ENCODE peak calls at places on chromosomes 16 and 17, in nine cellular contexts. One of them, this sample, is unnamed.

GRCh38 chr17:40291311-40291710 is 3.6 kb downstream of the CDC6 start:
- DNase-seq in Ammon's horn: no peak
- DNase-seq in fibroblast of lung: no peak
- DNase-seq in AG10803: no peak
- DNase-seq in activated CD8-positive, alpha-beta T cell treated with anti-CD3 and anti-CD28 coated beads, Interleukin-2, amount 10 ng/mL, durations not matched to agents 7 days and 5 days: no peak
- DNase-seq in IMR-90: no peak
- DNase-seq in neural progenitor cell: no peak
- DNase-seq in upper lobe of right lung: no peak
- DNase-seq in smooth muscle cell of the brain vasculature: no peak
- DNase-seq in this sample: no peak

GRCh38 chr16:26273607-26274006 is 581.8 kb downstream of the HS3ST4 start:
- DNase-seq in upper lobe of right lung: no peak
- DNase-seq in fibroblast of lung: no peak
- DNase-seq in activated CD8-positive, alpha-beta T cell treated with anti-CD3 and anti-CD28 coated beads, Interleukin-2, amount 10 ng/mL, durations not matched to agents 7 days and 5 days: no peak
- DNase-seq in IMR-90: no peak
- DNase-seq in smooth muscle cell of the brain vasculature: no peak
- DNase-seq in AG10803: no peak
- DNase-seq in neural progenitor cell: no peak
- DNase-seq in Ammon's horn: no peak
- DNase-seq in this sample: no peak

GRCh38 chr16:50210266-50211038 is 55.9 kb upstream of the ADCY7 start:
- DNase-seq in fibroblast of lung: peak
- DNase-seq in upper lobe of right lung: peak
- DNase-seq in neural progenitor cell: peak
- DNase-seq in smooth muscle cell of the brain vasculature: peak
- DNase-seq in activated CD8-positive, alpha-beta T cell treated with anti-CD3 and anti-CD28 coated beads, Interleukin-2, amount 10 ng/mL, durations not matched to agents 7 days and 5 days: peak
- DNase-seq in IMR-90: peak
- DNase-seq in AG10803: peak
- DNase-seq in Ammon's horn: peak
- DNase-seq in this sample: peak

GRCh38 chr16:20393801-20394637 is 10.5 kb downstream of the PDILT start:
- DNase-seq in IMR-90: no peak
- DNase-seq in AG10803: no peak
- DNase-seq in fibroblast of lung: no peak
- DNase-seq in Ammon's horn: no peak
- DNase-seq in activated CD8-positive, alpha-beta T cell treated with anti-CD3 and anti-CD28 coated beads, Interleukin-2, amount 10 ng/mL, durations not matched to agents 7 days and 5 days: no peak
- DNase-seq in neural progenitor cell: no peak
- DNase-seq in smooth muscle cell of the brain vasculature: no peak
- DNase-seq in upper lobe of right lung: no peak
- DNase-seq in this sample: no peak

GRCh38 chr17:49292901-49293300 is 62.3 kb upstream of the PHOSPHO1 start:
- DNase-seq in fibroblast of lung: no peak
- DNase-seq in IMR-90: no peak
- DNase-seq in smooth muscle cell of the brain vasculature: no peak
- DNase-seq in neural progenitor cell: no peak
- DNase-seq in upper lobe of right lung: no peak
- DNase-seq in activated CD8-positive, alpha-beta T cell treated with anti-CD3 and anti-CD28 coated beads, Interleukin-2, amount 10 ng/mL, durations not matched to agents 7 days and 5 days: no peak
- DNase-seq in AG10803: no peak
- DNase-seq in Ammon's horn: no peak
- DNase-seq in this sample: no peak

GRCh38 chr16:84689126-84689525 is 10.7 kb upstream of the USP10 start:
- DNase-seq in upper lobe of right lung: no peak
- DNase-seq in neural progenitor cell: no peak
- DNase-seq in Ammon's horn: no peak
- DNase-seq in IMR-90: peak
- DNase-seq in fibroblast of lung: peak
- DNase-seq in AG10803: peak
- DNase-seq in activated CD8-positive, alpha-beta T cell treated with anti-CD3 and anti-CD28 coated beads, Interleukin-2, amount 10 ng/mL, durations not matched to agents 7 days and 5 days: no peak
- DNase-seq in smooth muscle cell of the brain vasculature: no peak
- DNase-seq in this sample: peak

GRCh38 chr16:71882505-71883192 is 1.3 kb downstream of the ZNF821 start:
- DNase-seq in neural progenitor cell: peak
- DNase-seq in upper lobe of right lung: no peak
- DNase-seq in fibroblast of lung: peak
- DNase-seq in Ammon's horn: peak
- DNase-seq in smooth muscle cell of the brain vasculature: peak
- DNase-seq in activated CD8-positive, alpha-beta T cell treated with anti-CD3 and anti-CD28 coated beads, Interleukin-2, amount 10 ng/mL, durations not matched to agents 7 days and 5 days: peak
- DNase-seq in AG10803: peak
- DNase-seq in IMR-90: peak
- DNase-seq in this sample: peak

GRCh38 chr16:8863594-8864424 is 5.0 kb downstream of the CARHSP1 start:
- DNase-seq in activated CD8-positive, alpha-beta T cell treated with anti-CD3 and anti-CD28 coated beads, Interleukin-2, amount 10 ng/mL, durations not matched to agents 7 days and 5 days: no peak
- DNase-seq in neural progenitor cell: peak
- DNase-seq in fibroblast of lung: no peak
- DNase-seq in AG10803: no peak
- DNase-seq in smooth muscle cell of the brain vasculature: no peak
- DNase-seq in Ammon's horn: peak
- DNase-seq in IMR-90: no peak
- DNase-seq in upper lobe of right lung: no peak
- DNase-seq in this sample: peak

GRCh38 chr17:72116692-72117469 is 3.9 kb upstream of the SOX9 start:
- DNase-seq in neural progenitor cell: peak
- DNase-seq in AG10803: no peak
- DNase-seq in fibroblast of lung: peak
- DNase-seq in activated CD8-positive, alpha-beta T cell treated with anti-CD3 and anti-CD28 coated beads, Interleukin-2, amount 10 ng/mL, durations not matched to agents 7 days and 5 days: no peak
- DNase-seq in Ammon's horn: peak
- DNase-seq in IMR-90: peak
- DNase-seq in smooth muscle cell of the brain vasculature: no peak
- DNase-seq in upper lobe of right lung: no peak
- DNase-seq in this sample: no peak

GRCh38 chr17:72122668-72123495 is 2.1 kb downstream of the SOX9 start:
- DNase-seq in Ammon's horn: peak
- DNase-seq in fibroblast of lung: peak
- DNase-seq in neural progenitor cell: peak
- DNase-seq in upper lobe of right lung: peak
- DNase-seq in IMR-90: peak
- DNase-seq in activated CD8-positive, alpha-beta T cell treated with anti-CD3 and anti-CD28 coated beads, Interleukin-2, amount 10 ng/mL, durations not matched to agents 7 days and 5 days: no peak
- DNase-seq in smooth muscle cell of the brain vasculature: no peak
- DNase-seq in AG10803: peak
- DNase-seq in this sample: peak

GRCh38 chr16:74455213-74455612 is 33.9 kb upstream of the CLEC18B start:
- DNase-seq in neural progenitor cell: no peak
- DNase-seq in Ammon's horn: peak
- DNase-seq in smooth muscle cell of the brain vasculature: no peak
- DNase-seq in AG10803: peak
- DNase-seq in activated CD8-positive, alpha-beta T cell treated with anti-CD3 and anti-CD28 coated beads, Interleukin-2, amount 10 ng/mL, durations not matched to agents 7 days and 5 days: no peak
- DNase-seq in IMR-90: peak
- DNase-seq in fibroblast of lung: peak
- DNase-seq in upper lobe of right lung: no peak
- DNase-seq in this sample: peak

GRCh38 chr16:3458852-3459361 is 15.4 kb downstream of the NAA60 start:
- DNase-seq in Ammon's horn: no peak
- DNase-seq in smooth muscle cell of the brain vasculature: no peak
- DNase-seq in AG10803: peak
- DNase-seq in upper lobe of right lung: no peak
- DNase-seq in activated CD8-positive, alpha-beta T cell treated with anti-CD3 and anti-CD28 coated beads, Interleukin-2, amount 10 ng/mL, durations not matched to agents 7 days and 5 days: peak
- DNase-seq in IMR-90: peak
- DNase-seq in fibroblast of lung: peak
- DNase-seq in neural progenitor cell: no peak
- DNase-seq in this sample: peak

GRCh38 chr16:80948886-80949502 is 57.7 kb downstream of the CMC2 start:
- DNase-seq in IMR-90: peak
- DNase-seq in Ammon's horn: peak
- DNase-seq in AG10803: peak
- DNase-seq in activated CD8-positive, alpha-beta T cell treated with anti-CD3 and anti-CD28 coated beads, Interleukin-2, amount 10 ng/mL, durations not matched to agents 7 days and 5 days: peak
- DNase-seq in neural progenitor cell: peak
- DNase-seq in upper lobe of right lung: peak
- DNase-seq in fibroblast of lung: peak
- DNase-seq in smooth muscle cell of the brain vasculature: no peak
- DNase-seq in this sample: peak

GRCh38 chr17:42363767-42364585 is 24.3 kb downstream of the STAT3 start:
- DNase-seq in activated CD8-positive, alpha-beta T cell treated with anti-CD3 and anti-CD28 coated beads, Interleukin-2, amount 10 ng/mL, durations not matched to agents 7 days and 5 days: no peak
- DNase-seq in AG10803: no peak
- DNase-seq in IMR-90: peak
- DNase-seq in fibroblast of lung: no peak
- DNase-seq in upper lobe of right lung: no peak
- DNase-seq in neural progenitor cell: no peak
- DNase-seq in smooth muscle cell of the brain vasculature: no peak
- DNase-seq in Ammon's horn: no peak
- DNase-seq in this sample: peak

GRCh38 chr17:71378741-71379140 is 742.1 kb upstream of the SOX9 start:
- DNase-seq in upper lobe of right lung: no peak
- DNase-seq in Ammon's horn: no peak
- DNase-seq in IMR-90: no peak
- DNase-seq in activated CD8-positive, alpha-beta T cell treated with anti-CD3 and anti-CD28 coated beads, Interleukin-2, amount 10 ng/mL, durations not matched to agents 7 days and 5 days: no peak
- DNase-seq in AG10803: no peak
- DNase-seq in fibroblast of lung: no peak
- DNase-seq in neural progenitor cell: no peak
- DNase-seq in smooth muscle cell of the brain vasculature: no peak
- DNase-seq in this sample: no peak

GRCh38 chr16:12332553-12332952 is 356.0 kb downstream of the SNX29 start:
- DNase-seq in IMR-90: no peak
- DNase-seq in AG10803: no peak
- DNase-seq in Ammon's horn: no peak
- DNase-seq in fibroblast of lung: no peak
- DNase-seq in upper lobe of right lung: no peak
- DNase-seq in smooth muscle cell of the brain vasculature: no peak
- DNase-seq in neural progenitor cell: no peak
- DNase-seq in activated CD8-positive, alpha-beta T cell treated with anti-CD3 and anti-CD28 coated beads, Interleukin-2, amount 10 ng/mL, durations not matched to agents 7 days and 5 days: no peak
- DNase-seq in this sample: no peak

GRCh38 chr17:37710344-37710886 is 34.4 kb downstream of the HNF1B start:
- DNase-seq in neural progenitor cell: peak
- DNase-seq in smooth muscle cell of the brain vasculature: peak
- DNase-seq in Ammon's horn: peak
- DNase-seq in IMR-90: peak
- DNase-seq in fibroblast of lung: peak
- DNase-seq in upper lobe of right lung: peak
- DNase-seq in activated CD8-positive, alpha-beta T cell treated with anti-CD3 and anti-CD28 coated beads, Interleukin-2, amount 10 ng/mL, durations not matched to agents 7 days and 5 days: no peak
- DNase-seq in AG10803: peak
- DNase-seq in this sample: peak

GRCh38 chr16:28309811-28310311 is 17.5 kb downstream of the SBK1 start:
- DNase-seq in smooth muscle cell of the brain vasculature: no peak
- DNase-seq in fibroblast of lung: no peak
- DNase-seq in neural progenitor cell: no peak
- DNase-seq in AG10803: no peak
- DNase-seq in IMR-90: no peak
- DNase-seq in Ammon's horn: no peak
- DNase-seq in activated CD8-positive, alpha-beta T cell treated with anti-CD3 and anti-CD28 coated beads, Interleukin-2, amount 10 ng/mL, durations not matched to agents 7 days and 5 days: peak
- DNase-seq in upper lobe of right lung: peak
- DNase-seq in this sample: no peak

GRCh38 chr16:80369559-80369958 is 171.2 kb upstream of the DYNLRB2 start:
- DNase-seq in neural progenitor cell: peak
- DNase-seq in IMR-90: peak
- DNase-seq in activated CD8-positive, alpha-beta T cell treated with anti-CD3 and anti-CD28 coated beads, Interleukin-2, amount 10 ng/mL, durations not matched to agents 7 days and 5 days: no peak
- DNase-seq in upper lobe of right lung: no peak
- DNase-seq in AG10803: peak
- DNase-seq in smooth muscle cell of the brain vasculature: peak
- DNase-seq in Ammon's horn: peak
- DNase-seq in fibroblast of lung: peak
- DNase-seq in this sample: peak

GRCh38 chr16:85626191-85626951 is 13.2 kb downstream of the GSE1 start:
- DNase-seq in fibroblast of lung: no peak
- DNase-seq in upper lobe of right lung: no peak
- DNase-seq in smooth muscle cell of the brain vasculature: no peak
- DNase-seq in AG10803: no peak
- DNase-seq in neural progenitor cell: peak
- DNase-seq in IMR-90: no peak
- DNase-seq in activated CD8-positive, alpha-beta T cell treated with anti-CD3 and anti-CD28 coated beads, Interleukin-2, amount 10 ng/mL, durations not matched to agents 7 days and 5 days: no peak
- DNase-seq in Ammon's horn: no peak
- DNase-seq in this sample: no peak

GRCh38 chr16:64196444-64196843 is 925.4 kb downstream of the CDH11 start:
- DNase-seq in neural progenitor cell: no peak
- DNase-seq in smooth muscle cell of the brain vasculature: no peak
- DNase-seq in activated CD8-positive, alpha-beta T cell treated with anti-CD3 and anti-CD28 coated beads, Interleukin-2, amount 10 ng/mL, durations not matched to agents 7 days and 5 days: no peak
- DNase-seq in upper lobe of right lung: no peak
- DNase-seq in Ammon's horn: no peak
- DNase-seq in fibroblast of lung: peak
- DNase-seq in IMR-90: peak
- DNase-seq in AG10803: peak
- DNase-seq in this sample: peak

GRCh38 chr16:81337097-81337496 is 22.3 kb downstream of the GAN start:
- DNase-seq in fibroblast of lung: no peak
- DNase-seq in activated CD8-positive, alpha-beta T cell treated with anti-CD3 and anti-CD28 coated beads, Interleukin-2, amount 10 ng/mL, durations not matched to agents 7 days and 5 days: no peak
- DNase-seq in smooth muscle cell of the brain vasculature: no peak
- DNase-seq in Ammon's horn: no peak
- DNase-seq in IMR-90: no peak
- DNase-seq in upper lobe of right lung: no peak
- DNase-seq in neural progenitor cell: no peak
- DNase-seq in AG10803: no peak
- DNase-seq in this sample: peak

GRCh38 chr17:50029185-50029584 is 26.7 kb upstream of the ITGA3 start:
- DNase-seq in activated CD8-positive, alpha-beta T cell treated with anti-CD3 and anti-CD28 coated beads, Interleukin-2, amount 10 ng/mL, durations not matched to agents 7 days and 5 days: no peak
- DNase-seq in neural progenitor cell: no peak
- DNase-seq in upper lobe of right lung: no peak
- DNase-seq in smooth muscle cell of the brain vasculature: no peak
- DNase-seq in IMR-90: no peak
- DNase-seq in Ammon's horn: no peak
- DNase-seq in AG10803: no peak
- DNase-seq in fibroblast of lung: no peak
- DNase-seq in this sample: no peak

GRCh38 chr17:2694381-2695242 is 17.0 kb downstream of the CLUH start:
- DNase-seq in AG10803: no peak
- DNase-seq in smooth muscle cell of the brain vasculature: no peak
- DNase-seq in fibroblast of lung: no peak
- DNase-seq in activated CD8-positive, alpha-beta T cell treated with anti-CD3 and anti-CD28 coated beads, Interleukin-2, amount 10 ng/mL, durations not matched to agents 7 days and 5 days: no peak
- DNase-seq in IMR-90: no peak
- DNase-seq in upper lobe of right lung: peak
- DNase-seq in Ammon's horn: no peak
- DNase-seq in neural progenitor cell: no peak
- DNase-seq in this sample: no peak

GRCh38 chr17:64133546-64134215 is 3.7 kb upstream of the ERN1 start:
- DNase-seq in fibroblast of lung: peak
- DNase-seq in AG10803: peak
- DNase-seq in Ammon's horn: peak
- DNase-seq in neural progenitor cell: peak
- DNase-seq in IMR-90: peak
- DNase-seq in upper lobe of right lung: no peak
- DNase-seq in smooth muscle cell of the brain vasculature: no peak
- DNase-seq in activated CD8-positive, alpha-beta T cell treated with anti-CD3 and anti-CD28 coated beads, Interleukin-2, amount 10 ng/mL, durations not matched to agents 7 days and 5 days: peak
- DNase-seq in this sample: peak

GRCh38 chr17:20280832-20281231 is 186.5 kb downstream of the LGALS9B start:
- DNase-seq in upper lobe of right lung: no peak
- DNase-seq in Ammon's horn: no peak
- DNase-seq in neural progenitor cell: no peak
- DNase-seq in IMR-90: no peak
- DNase-seq in smooth muscle cell of the brain vasculature: no peak
- DNase-seq in AG10803: no peak
- DNase-seq in fibroblast of lung: no peak
- DNase-seq in activated CD8-positive, alpha-beta T cell treated with anti-CD3 and anti-CD28 coated beads, Interleukin-2, amount 10 ng/mL, durations not matched to agents 7 days and 5 days: no peak
- DNase-seq in this sample: no peak

GRCh38 chr16:27779719-27780161 is 229.8 kb downstream of the KATNIP start:
- DNase-seq in AG10803: peak
- DNase-seq in neural progenitor cell: peak
- DNase-seq in smooth muscle cell of the brain vasculature: no peak
- DNase-seq in activated CD8-positive, alpha-beta T cell treated with anti-CD3 and anti-CD28 coated beads, Interleukin-2, amount 10 ng/mL, durations not matched to agents 7 days and 5 days: no peak
- DNase-seq in upper lobe of right lung: peak
- DNase-seq in IMR-90: peak
- DNase-seq in Ammon's horn: peak
- DNase-seq in fibroblast of lung: peak
- DNase-seq in this sample: peak

GRCh38 chr17:81867123-81867951 is 3.8 kb downstream of the ARHGDIA start:
- DNase-seq in activated CD8-positive, alpha-beta T cell treated with anti-CD3 and anti-CD28 coated beads, Interleukin-2, amount 10 ng/mL, durations not matched to agents 7 days and 5 days: peak
- DNase-seq in upper lobe of right lung: no peak
- DNase-seq in AG10803: peak
- DNase-seq in Ammon's horn: no peak
- DNase-seq in fibroblast of lung: peak
- DNase-seq in IMR-90: peak
- DNase-seq in neural progenitor cell: peak
- DNase-seq in smooth muscle cell of the brain vasculature: no peak
- DNase-seq in this sample: peak

GRCh38 chr16:71467810-71468209 is 5.8 kb upstream of the ZNF23 start:
- DNase-seq in smooth muscle cell of the brain vasculature: no peak
- DNase-seq in upper lobe of right lung: no peak
- DNase-seq in neural progenitor cell: peak
- DNase-seq in fibroblast of lung: peak
- DNase-seq in AG10803: no peak
- DNase-seq in IMR-90: peak
- DNase-seq in activated CD8-positive, alpha-beta T cell treated with anti-CD3 and anti-CD28 coated beads, Interleukin-2, amount 10 ng/mL, durations not matched to agents 7 days and 5 days: peak
- DNase-seq in Ammon's horn: no peak
- DNase-seq in this sample: peak

GRCh38 chr16:10949424-10949970 is 5.1 kb downstream of the CLEC16A start:
- DNase-seq in upper lobe of right lung: no peak
- DNase-seq in Ammon's horn: no peak
- DNase-seq in activated CD8-positive, alpha-beta T cell treated with anti-CD3 and anti-CD28 coated beads, Interleukin-2, amount 10 ng/mL, durations not matched to agents 7 days and 5 days: peak
- DNase-seq in AG10803: peak
- DNase-seq in fibroblast of lung: no peak
- DNase-seq in smooth muscle cell of the brain vasculature: no peak
- DNase-seq in IMR-90: no peak
- DNase-seq in neural progenitor cell: peak
- DNase-seq in this sample: peak

GRCh38 chr17:4490637-4491061 is 8.0 kb upstream of the SPNS2 start:
- DNase-seq in fibroblast of lung: no peak
- DNase-seq in smooth muscle cell of the brain vasculature: no peak
- DNase-seq in Ammon's horn: no peak
- DNase-seq in upper lobe of right lung: no peak
- DNase-seq in AG10803: no peak
- DNase-seq in neural progenitor cell: no peak
- DNase-seq in activated CD8-positive, alpha-beta T cell treated with anti-CD3 and anti-CD28 coated beads, Interleukin-2, amount 10 ng/mL, durations not matched to agents 7 days and 5 days: no peak
- DNase-seq in IMR-90: no peak
- DNase-seq in this sample: no peak

This sample was measured in GM23248.